ENCODE peak calls at places on chromosomes 6 and 20, in ten cellular contexts. G, L, D, B, K, X, V, Y, F and P are unnamed samples.

GRCh38 chr6:34615574-34616229 is 59.6 kb upstream of the SPDEF start:
- DNase-seq in G (no peak), L (no peak), D (no peak), B (no peak), K (no peak), X (no peak), V (no peak), Y (no peak), F (no peak), P (no peak)

GRCh38 chr6:121666809-121667208 is 231.4 kb downstream of the GJA1 start:
- DNase-seq in G (no peak), L (no peak), D (no peak), B (no peak), K (no peak), X (no peak), V (no peak), Y (no peak), F (no peak), P (no peak)

GRCh38 chr6:45795678-45796077 is 220.0 kb downstream of the CLIC5 start:
- DNase-seq in G (no peak), L (no peak), D (no peak), B (no peak), K (no peak), X (no peak), V (no peak), Y (no peak), F (no peak), P (no peak)

GRCh38 chr6:155485756-155486155 is 30.1 kb upstream of the NOX3 start:
- DNase-seq in G (no peak), L (no peak), D (no peak), B (no peak), K (no peak), X (no peak), V (no peak), Y (no peak), F (no peak), P (no peak)

GRCh38 chr6:108961077-108961476 is 112.9 kb downstream of the ARMC2 start:
- DNase-seq in G (no peak), L (no peak), D (no peak), B (no peak), K (no peak), X (no peak), V (no peak), Y (no peak), F (no peak), P (no peak)

GRCh38 chr6:26311385-26312095 is 53.5 kb upstream of the BTN3A2 start:
- DNase-seq in G (no peak), L (no peak), D (peak; percentile 78), B (no peak), K (peak; percentile 56), X (peak; percentile 58), V (peak; percentile 67), Y (peak; percentile 54), F (no peak), P (no peak)

GRCh38 chr20:38108438-38109024 is 56.5 kb downstream of the TGM2 start:
- DNase-seq in G (no peak), L (no peak), D (no peak), B (no peak), K (peak; percentile 56), X (no peak), V (no peak), Y (no peak), F (no peak), P (peak; percentile 52)

GRCh38 chr6:11076540-11076939 is 17.1 kb upstream of the SMIM13 start:
- DNase-seq in G (no peak), L (no peak), D (no peak), B (no peak), K (no peak), X (no peak), V (no peak), Y (no peak), F (no peak), P (no peak)

GRCh38 chr6:168155193-168155592 is 76.2 kb upstream of the FRMD1 start:
- DNase-seq in G (no peak), L (no peak), D (no peak), B (no peak), K (no peak), X (no peak), V (no peak), Y (no peak), F (no peak), P (no peak)

GRCh38 chr6:36735110-36735971 is 37.7 kb downstream of the RAB44 start:
- DNase-seq in G (peak; percentile 94), L (peak; percentile 93), D (no peak), B (peak; percentile 68), K (peak; percentile 75), X (peak; percentile 15), V (peak; percentile 86), Y (peak; percentile 37), F (peak; percentile 53), P (no peak)

GRCh38 chr6:6694825-6695710 is 106.5 kb downstream of the LY86 start:
- DNase-seq in G (no peak), L (peak; percentile 93), D (no peak), B (no peak), K (no peak), X (no peak), V (peak; percentile 91), Y (no peak), F (no peak), P (peak; percentile 81)

GRCh38 chr6:153437193-153437592 is 306.1 kb upstream of the RGS17 start:
- DNase-seq in G (no peak), L (no peak), D (no peak), B (no peak), K (no peak), X (no peak), V (no peak), Y (no peak), F (no peak), P (no peak)

GRCh38 chr20:62929051-62929538 is 2.8 kb upstream of the DIDO1 start:
- DNase-seq in G (peak; percentile 77), L (peak; percentile 89), D (no peak), B (peak; percentile 94), K (peak; percentile 54), X (peak; percentile 34), V (peak; percentile 86), Y (peak; percentile 66), F (peak; percentile 79), P (peak; percentile 94)

GRCh38 chr6:53066059-53066406 is 829 bp downstream of the FBXO9 start:
- DNase-seq in G (peak; percentile 72), L (peak; percentile 86), D (peak; percentile 15), B (peak; percentile 58), K (peak; percentile 25), X (no peak), V (peak; percentile 47), Y (peak; percentile 41), F (peak; percentile 57), P (no peak)

GRCh38 chr6:46325561-46326525 is 155.1 kb upstream of the ENPP5 start:
- DNase-seq in G (no peak), L (peak; percentile 55), D (peak; percentile 7), B (no peak), K (no peak), X (peak; percentile 36), V (no peak), Y (no peak), F (no peak), P (no peak)

GRCh38 chr20:49171928-49172327 is 16.2 kb downstream of the STAU1 start:
- DNase-seq in G (no peak), L (no peak), D (no peak), B (no peak), K (no peak), X (no peak), V (no peak), Y (no peak), F (no peak), P (no peak)

DNA sequence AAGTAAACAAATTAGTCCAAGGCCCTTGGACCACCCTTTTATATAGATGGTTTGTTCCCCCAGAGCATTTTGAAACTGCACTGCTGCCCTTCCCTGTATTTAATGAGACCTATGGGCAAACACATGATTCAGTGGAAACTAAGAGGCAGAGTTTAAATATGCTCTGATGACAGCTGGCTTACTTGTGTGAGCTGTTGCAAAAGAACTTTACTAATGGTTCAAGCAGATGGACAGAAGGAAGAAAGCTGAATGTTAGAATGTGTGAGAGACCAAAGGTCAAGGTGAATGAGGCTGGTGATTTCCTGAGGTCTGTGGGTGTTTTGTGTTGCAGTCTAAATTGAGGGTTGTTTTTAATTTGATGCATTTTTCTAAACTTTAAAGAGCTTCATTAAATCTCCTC is 123.0 kb upstream of the CEP162 start:
- DNase-seq in G (no peak), L (no peak), D (no peak), B (no peak), K (no peak), X (no peak), V (no peak), Y (no peak), F (no peak), P (no peak)
- H3K4me1 ChIP-seq in G (no peaks in the 10 kb centered on the region), L (no peaks in the 10 kb centered on the region), D (no peaks in the 10 kb centered on the region), B (peaks cover 7% of the 10 kb centered on the region), K (no peaks in the 10 kb centered on the region), X (no peaks in the 10 kb centered on the region), V (no peaks in the 10 kb centered on the region), Y (no peaks in the 10 kb centered on the region), F (no peaks in the 10 kb centered on the region), P (no peaks in the 10 kb centered on the region)

DNA sequence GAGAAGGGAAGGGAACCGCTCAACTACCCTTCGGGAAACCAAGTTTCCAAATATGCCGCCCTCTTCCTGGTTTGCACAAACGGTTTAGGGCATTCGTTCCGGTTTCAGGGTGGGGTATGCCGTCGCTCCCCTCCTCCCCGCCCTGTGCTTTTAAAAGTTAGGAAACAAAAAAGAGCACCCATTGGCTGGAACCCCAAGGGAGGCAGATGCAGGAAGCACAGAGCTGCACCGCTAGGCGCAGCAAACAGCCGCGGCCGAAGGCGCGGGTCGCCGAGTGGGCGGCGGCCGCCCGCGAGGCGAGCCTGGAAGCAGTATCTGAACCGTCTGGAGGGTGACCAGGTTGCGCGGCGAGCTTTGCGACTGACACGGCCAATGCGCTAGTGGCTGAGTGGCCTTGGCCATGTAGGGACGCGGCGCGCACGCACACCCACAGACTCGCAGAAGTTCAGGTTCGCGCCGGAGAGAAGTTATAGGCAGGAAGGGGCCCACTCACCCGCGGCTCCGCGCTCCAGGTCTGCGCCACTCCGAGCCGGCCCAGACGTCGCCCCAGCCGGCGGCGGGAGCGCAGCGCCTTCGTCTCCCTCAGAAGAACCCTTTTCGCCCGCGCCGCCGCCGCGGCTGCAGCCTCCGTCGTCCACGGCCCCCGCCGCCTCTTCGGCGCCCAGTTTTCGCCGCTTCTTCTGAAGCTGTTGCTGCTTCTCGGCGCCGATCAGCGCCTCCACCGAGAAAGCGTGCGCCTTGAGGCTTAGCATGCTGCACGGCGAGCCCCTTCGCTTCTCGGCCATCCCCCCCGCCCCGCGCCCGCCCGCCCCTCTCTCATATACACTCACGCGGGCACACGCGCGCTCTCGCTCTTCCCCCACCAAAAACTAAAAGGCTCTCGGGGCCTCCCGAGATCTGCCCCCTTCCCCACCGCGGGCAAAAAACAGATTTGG is 734 bp downstream of the TBX18 start:
- DNase-seq in G (peak; percentile 93), L (peak; percentile 81), D (no peak), B (no peak), K (no peak), X (no peak), V (no peak), Y (no peak), F (no peak), P (peak; percentile 55)
- H3K4me3 ChIP-seq in G (peak overlapping the region; percentile 98), L (no peak overlapping the region), D (no peak overlapping the region), B (peak overlapping the region; percentile 19), K (peak overlapping the region; percentile 6), X (no peak overlapping the region), V (peak overlapping the region; percentile 23), Y (no peak overlapping the region), F (peak overlapping the region; percentile 0), P (peak overlapping the region; percentile 44)

GRCh38 chr6:114218421-114218820 is 124.4 kb downstream of the HS3ST5 start:
- DNase-seq in G (no peak), L (no peak), D (no peak), B (no peak), K (no peak), X (no peak), V (no peak), Y (no peak), F (no peak), P (no peak)
- H3K4me1 ChIP-seq in G (no peaks in the 10 kb centered on the region), L (no peaks in the 10 kb centered on the region), D (no peaks in the 10 kb centered on the region), B (no peaks in the 10 kb centered on the region), K (no peaks in the 10 kb centered on the region), X (no peaks in the 10 kb centered on the region), V (no peaks in the 10 kb centered on the region), Y (no peaks in the 10 kb centered on the region), F (no peaks in the 10 kb centered on the region), P (no peaks in the 10 kb centered on the region)

GRCh38 chr6:112802154-112802553 is 455.0 kb downstream of the RFPL4B start:
- DNase-seq in G (no peak), L (no peak), D (no peak), B (no peak), K (no peak), X (no peak), V (no peak), Y (no peak), F (no peak), P (no peak)
- H3K4me3 ChIP-seq in G (no peak overlapping the region), L (no peak overlapping the region), D (no peak overlapping the region), B (no peak overlapping the region), K (no peak overlapping the region), X (no peak overlapping the region), V (no peak overlapping the region), Y (no peak overlapping the region), F (no peak overlapping the region), P (no peak overlapping the region)